ENCODE peak calls at places on chromosome 15, in ten cellular contexts. O is EH; H is pons; Z is activated naive CD8-positive, alpha-beta T cell treated with anti-CD3 and anti-CD28 coated beads, Interleukin-2, amount 50 U/mL, for 24 hours; U is stomach; M is AG08396; E is activated naive CD4-positive, alpha-beta T cell treated with anti-CD3 and anti-CD28 coated beads, Interleukin-2, amount 10 ng/mL, durations not matched to agents 7 days and 5 days; R is activated effector memory CD4-positive, alpha-beta T cell treated with anti-CD3 and anti-CD28 coated beads, Interleukin-2, amount 50 U/mL, for 16 hours; L is natural killer cell; X is NCI-H1436. V is an unnamed sample.

GRCh38 chr15:62732078-62732477 is 310.5 kb upstream of the TPM1 start:
- DNase-seq in O (peak), H (no peak), Z (no peak), U (no peak), M (no peak), E (no peak), R (no peak), L (no peak), X (no peak), V (peak)

GRCh38 chr15:62301993-62302665 is 137.0 kb upstream of the C2CD4B start:
- DNase-seq in O (peak), H (no peak), Z (no peak), U (no peak), M (no peak), E (no peak), R (no peak), L (no peak), X (no peak), V (no peak)

GRCh38 chr15:62845239-62846126 is 197.1 kb upstream of the TPM1 start:
- DNase-seq in O (peak), H (no peak), Z (no peak), U (no peak), M (peak), E (no peak), R (no peak), L (no peak), X (no peak), V (no peak)

GRCh38 chr15:73885954-73886700 is 12.8 kb downstream of the TBC1D21 start:
- DNase-seq in O (no peak), H (no peak), Z (no peak), U (peak), M (no peak), E (no peak), R (no peak), L (no peak), X (no peak), V (no peak)

GRCh38 chr15:65085990-65086679 is 9.6 kb downstream of the KBTBD13 start:
- DNase-seq in O (peak), H (no peak), Z (peak), U (peak), M (no peak), E (peak), R (no peak), L (no peak), X (peak), V (peak)

GRCh38 chr15:40904552-40905201 is 10.4 kb downstream of the VPS18 start:
- DNase-seq in O (no peak), H (no peak), Z (no peak), U (no peak), M (no peak), E (no peak), R (no peak), L (no peak), X (no peak), V (no peak)

GRCh38 chr15:91950631-91951384 is 97.3 kb downstream of the SLCO3A1 start:
- DNase-seq in O (peak), H (no peak), Z (no peak), U (no peak), M (no peak), E (no peak), R (no peak), L (no peak), X (no peak), V (no peak)

GRCh38 chr15:66387176-66388056 is 704 bp downstream of the MAP2K1 start:
- DNase-seq in O (peak), H (peak), Z (peak), U (peak), M (peak), E (peak), R (peak), L (peak), X (peak), V (peak)

GRCh38 chr15:48176097-48176496 is 2.0 kb downstream of the MYEF2 start:
- DNase-seq in O (peak), H (no peak), Z (no peak), U (no peak), M (no peak), E (no peak), R (no peak), L (no peak), X (no peak), V (no peak)

GRCh38 chr15:74317820-74318375 is 49.5 kb downstream of the CYP11A1 start:
- DNase-seq in O (peak), H (no peak), Z (no peak), U (no peak), M (peak), E (no peak), R (no peak), L (no peak), X (peak), V (peak)

GRCh38 chr15:25691544-25692430 is 171.3 kb downstream of the ATP10A start:
- DNase-seq in O (peak), H (no peak), Z (no peak), U (no peak), M (no peak), E (no peak), R (peak), L (no peak), X (no peak), V (peak)

GRCh38 chr15:77599899-77600298 is 32.8 kb downstream of the LINGO1 start:
- DNase-seq in O (peak), H (peak), Z (no peak), U (no peak), M (peak), E (no peak), R (no peak), L (no peak), X (peak), V (peak)

GRCh38 chr15:68683551-68683950 is 104.8 kb downstream of the CORO2B start:
- DNase-seq in O (no peak), H (no peak), Z (no peak), U (no peak), M (no peak), E (no peak), R (no peak), L (no peak), X (no peak), V (no peak)

GRCh38 chr15:57060799-57061198 is 142.4 kb downstream of the TCF12 start:
- DNase-seq in O (peak), H (peak), Z (no peak), U (no peak), M (peak), E (no peak), R (no peak), L (no peak), X (no peak), V (peak)

GRCh38 chr15:90200534-90201139 is 493 bp upstream of the SEMA4B start:
- DNase-seq in O (no peak), H (peak), Z (peak), U (no peak), M (no peak), E (no peak), R (no peak), L (no peak), X (no peak), V (no peak)

GRCh38 chr15:77650285-77650684 is 17.6 kb upstream of the LINGO1 start:
- DNase-seq in O (peak), H (no peak), Z (peak), U (no peak), M (no peak), E (no peak), R (no peak), L (no peak), X (no peak), V (peak)

GRCh38 chr15:68818088-68818670 is 2.5 kb downstream of the ANP32A start:
- DNase-seq in O (peak), H (peak), Z (peak), U (peak), M (peak), E (peak), R (peak), L (peak), X (peak), V (peak)

GRCh38 chr15:63497642-63498100 is 6.7 kb upstream of the USP3 start:
- DNase-seq in O (no peak), H (peak), Z (peak), U (peak), M (no peak), E (peak), R (peak), L (peak), X (no peak), V (no peak)

GRCh38 chr15:62363913-62364312 is 198.8 kb upstream of the C2CD4B start:
- DNase-seq in O (no peak), H (no peak), Z (no peak), U (no peak), M (no peak), E (no peak), R (no peak), L (no peak), X (no peak), V (no peak)

GRCh38 chr15:29988689-29989088 is 94.1 kb upstream of the GOLGA8J start:
- DNase-seq in O (peak), H (no peak), Z (no peak), U (no peak), M (no peak), E (no peak), R (no peak), L (no peak), X (no peak), V (peak)

GRCh38 chr15:69718916-69719315 is 266.3 kb downstream of the RPLP1 start:
- DNase-seq in O (no peak), H (peak), Z (peak), U (no peak), M (no peak), E (peak), R (no peak), L (peak), X (no peak), V (no peak)

GRCh38 chr15:74835312-74835823 is 7.6 kb downstream of the ULK3 start:
- DNase-seq in O (peak), H (no peak), Z (peak), U (peak), M (peak), E (peak), R (peak), L (no peak), X (no peak), V (peak)

GRCh38 chr15:89876736-89877135 is 17.1 kb downstream of the AP3S2 start:
- DNase-seq in O (no peak), H (no peak), Z (no peak), U (no peak), M (no peak), E (no peak), R (no peak), L (no peak), X (no peak), V (no peak)

GRCh38 chr15:22839046-22839705 is 710 bp downstream of the NIPA2 start:
- DNase-seq in O (peak), H (peak), Z (no peak), U (no peak), M (peak), E (no peak), R (no peak), L (no peak), X (no peak), V (peak)

GRCh38 chr15:78681306-78682012 is 40.4 kb upstream of the CHRNB4 start:
- DNase-seq in O (no peak), H (no peak), Z (no peak), U (no peak), M (no peak), E (no peak), R (peak), L (no peak), X (peak), V (no peak)

GRCh38 chr15:64636101-64636500 is 139.3 kb downstream of the RBPMS2 start:
- DNase-seq in O (peak), H (no peak), Z (no peak), U (no peak), M (no peak), E (no peak), R (no peak), L (no peak), X (peak), V (no peak)

GRCh38 chr15:83108266-83109219 is 1.1 kb downstream of the TM6SF1 start:
- DNase-seq in O (peak), H (peak), Z (peak), U (peak), M (no peak), E (peak), R (no peak), L (peak), X (no peak), V (peak)

GRCh38 chr15:31278056-31278445 is 48.6 kb upstream of the KLF13 start:
- DNase-seq in O (no peak), H (no peak), Z (no peak), U (peak), M (no peak), E (no peak), R (peak), L (peak), X (no peak), V (no peak)